ENCODE peak calls at places on chromosome 15, in seven cellular contexts. One of them, this sample, is unnamed.

GRCh38 chr15:58299311-58299850 is 132.4 kb upstream of the LIPC start:
- DNase-seq in NCI-H2171: no peak
- DNase-seq in lung microvascular endothelial cell: no peak
- DNase-seq in HCT116: no peak
- DNase-seq in Karpas-422: no peak
- DNase-seq in NCI-H1417: no peak
- DNase-seq in transverse colon: no peak
- DNase-seq in this sample: no peak

GRCh38 chr15:51751687-51752683 is 588 bp downstream of the TMOD2 start:
- DNase-seq in lung microvascular endothelial cell: peak
- DNase-seq in Karpas-422: peak
- DNase-seq in NCI-H1417: peak
- DNase-seq in NCI-H2171: peak
- DNase-seq in HCT116: no peak
- DNase-seq in transverse colon: peak
- DNase-seq in this sample: peak

GRCh38 chr15:52546031-52546751 is 17.5 kb upstream of the MYO5A start:
- DNase-seq in NCI-H1417: no peak
- DNase-seq in transverse colon: no peak
- DNase-seq in HCT116: no peak
- DNase-seq in lung microvascular endothelial cell: no peak
- DNase-seq in NCI-H2171: no peak
- DNase-seq in Karpas-422: no peak
- DNase-seq in this sample: no peak

GRCh38 chr15:58016776-58017175 is 48.7 kb downstream of the ALDH1A2 start:
- DNase-seq in NCI-H1417: no peak
- DNase-seq in HCT116: no peak
- DNase-seq in NCI-H2171: no peak
- DNase-seq in Karpas-422: no peak
- DNase-seq in transverse colon: no peak
- DNase-seq in lung microvascular endothelial cell: no peak
- DNase-seq in this sample: no peak

GRCh38 chr15:69941931-69942471 is 155.7 kb downstream of the TLE3 start:
- DNase-seq in Karpas-422: no peak
- DNase-seq in NCI-H1417: no peak
- DNase-seq in HCT116: no peak
- DNase-seq in NCI-H2171: no peak
- DNase-seq in lung microvascular endothelial cell: no peak
- DNase-seq in transverse colon: no peak
- DNase-seq in this sample: no peak

GRCh38 chr15:46892621-46893160 is 824.6 kb upstream of the SEMA6D start:
- DNase-seq in transverse colon: no peak
- DNase-seq in lung microvascular endothelial cell: no peak
- DNase-seq in HCT116: no peak
- DNase-seq in NCI-H1417: no peak
- DNase-seq in NCI-H2171: no peak
- DNase-seq in Karpas-422: no peak
- DNase-seq in this sample: no peak

GRCh38 chr15:66702770-66703539 is 919 bp downstream of the SMAD6 start:
- DNase-seq in HCT116: no peak
- DNase-seq in NCI-H1417: peak
- DNase-seq in NCI-H2171: no peak
- DNase-seq in transverse colon: peak
- DNase-seq in Karpas-422: no peak
- DNase-seq in lung microvascular endothelial cell: peak
- DNase-seq in this sample: peak

GRCh38 chr15:84658080-84658787 is at the start of gene NMB:
- DNase-seq in HCT116: peak
- DNase-seq in NCI-H2171: peak
- DNase-seq in lung microvascular endothelial cell: peak
- DNase-seq in Karpas-422: peak
- DNase-seq in NCI-H1417: peak
- DNase-seq in transverse colon: peak
- DNase-seq in this sample: peak

GRCh38 chr15:38130739-38131498 is 121.7 kb upstream of the SPRED1 start:
- DNase-seq in HCT116: no peak
- DNase-seq in lung microvascular endothelial cell: peak
- DNase-seq in transverse colon: peak
- DNase-seq in NCI-H1417: no peak
- DNase-seq in NCI-H2171: no peak
- DNase-seq in Karpas-422: peak
- DNase-seq in this sample: no peak

GRCh38 chr15:27725733-27726132 is 373.4 kb downstream of the OCA2 start:
- DNase-seq in Karpas-422: no peak
- DNase-seq in NCI-H1417: no peak
- DNase-seq in HCT116: no peak
- DNase-seq in NCI-H2171: peak
- DNase-seq in lung microvascular endothelial cell: no peak
- DNase-seq in transverse colon: no peak
- DNase-seq in this sample: no peak

GRCh38 chr15:78046796-78047341 is 30.6 kb downstream of the TBC1D2B start:
- DNase-seq in NCI-H1417: no peak
- DNase-seq in HCT116: no peak
- DNase-seq in NCI-H2171: no peak
- DNase-seq in Karpas-422: no peak
- DNase-seq in lung microvascular endothelial cell: no peak
- DNase-seq in transverse colon: peak
- DNase-seq in this sample: peak

GRCh38 chr15:62958528-62958927 is 84.0 kb upstream of the TPM1 start:
- DNase-seq in transverse colon: no peak
- DNase-seq in lung microvascular endothelial cell: no peak
- DNase-seq in NCI-H2171: no peak
- DNase-seq in NCI-H1417: no peak
- DNase-seq in HCT116: no peak
- DNase-seq in Karpas-422: no peak
- DNase-seq in this sample: no peak

GRCh38 chr15:68017221-68017620 is 36.9 kb upstream of the PIAS1 start:
- DNase-seq in HCT116: no peak
- DNase-seq in transverse colon: no peak
- DNase-seq in Karpas-422: no peak
- DNase-seq in NCI-H2171: no peak
- DNase-seq in lung microvascular endothelial cell: no peak
- DNase-seq in NCI-H1417: no peak
- DNase-seq in this sample: no peak

GRCh38 chr15:55990071-55990470 is 3.3 kb downstream of the NEDD4 start:
- DNase-seq in NCI-H2171: no peak
- DNase-seq in HCT116: no peak
- DNase-seq in Karpas-422: no peak
- DNase-seq in NCI-H1417: no peak
- DNase-seq in transverse colon: no peak
- DNase-seq in lung microvascular endothelial cell: no peak
- DNase-seq in this sample: no peak

GRCh38 chr15:42378011-42378410 is 18.7 kb downstream of the CAPN3 start:
- DNase-seq in NCI-H2171: no peak
- DNase-seq in lung microvascular endothelial cell: no peak
- DNase-seq in HCT116: no peak
- DNase-seq in NCI-H1417: no peak
- DNase-seq in Karpas-422: no peak
- DNase-seq in transverse colon: no peak
- DNase-seq in this sample: no peak

GRCh38 chr15:40386480-40386879 is 4.0 kb downstream of the KNSTRN start:
- DNase-seq in NCI-H2171: no peak
- DNase-seq in Karpas-422: no peak
- DNase-seq in HCT116: no peak
- DNase-seq in lung microvascular endothelial cell: no peak
- DNase-seq in transverse colon: no peak
- DNase-seq in NCI-H1417: no peak
- DNase-seq in this sample: no peak

GRCh38 chr15:81108427-81108826 is 25.6 kb upstream of the CFAP161 start:
- DNase-seq in Karpas-422: peak
- DNase-seq in lung microvascular endothelial cell: peak
- DNase-seq in HCT116: no peak
- DNase-seq in transverse colon: no peak
- DNase-seq in NCI-H1417: no peak
- DNase-seq in NCI-H2171: no peak
- DNase-seq in this sample: peak

GRCh38 chr15:95558916-95559315 is 771.6 kb upstream of the NR2F2 start:
- DNase-seq in transverse colon: no peak
- DNase-seq in Karpas-422: no peak
- DNase-seq in lung microvascular endothelial cell: no peak
- DNase-seq in HCT116: no peak
- DNase-seq in NCI-H1417: no peak
- DNase-seq in NCI-H2171: no peak
- DNase-seq in this sample: no peak

GRCh38 chr15:48021336-48022086 is 99.3 kb upstream of the SLC24A5 start:
- DNase-seq in HCT116: no peak
- DNase-seq in Karpas-422: no peak
- DNase-seq in lung microvascular endothelial cell: no peak
- DNase-seq in transverse colon: no peak
- DNase-seq in NCI-H1417: peak
- DNase-seq in NCI-H2171: no peak
- DNase-seq in this sample: no peak

This sample was measured in dermis blood vessel endothelial cell.